ENCODE peak calls at places on chromosome 7, in five cellular contexts. V is NB4, O is Caco-2, M is esophagus squamous epithelium, K is fibroblast of mammary gland. X is an unnamed sample.

GRCh38 chr7:140659727-140660396 is 12.9 kb upstream of the ADCK2 start:
- DNase-seq in M (no peak), K (peak), V (no peak), O (no peak), X (no peak)

GRCh38 chr7:117401293-117402002 is 25.8 kb downstream of the ASZ1 start:
- DNase-seq in V (peak), K (no peak), O (peak), M (no peak), X (no peak)

GRCh38 chr7:111356941-111357340 is 205.4 kb downstream of the IMMP2L start:
- DNase-seq in M (no peak), O (no peak), V (no peak), K (no peak), X (no peak)

GRCh38 chr7:6181136-6181535 is 91.3 kb downstream of the CYTH3 start:
- DNase-seq in V (peak), M (no peak), K (no peak), O (no peak), X (no peak)

GRCh38 chr7:116395125-116395791 is 104.3 kb upstream of the CAV2 start:
- DNase-seq in V (no peak), M (no peak), O (no peak), K (peak), X (no peak)

GRCh38 chr7:151756076-151756731 is 120.7 kb downstream of the PRKAG2 start:
- DNase-seq in V (peak), O (no peak), K (peak), M (no peak), X (peak)

GRCh38 chr7:157870644-157871290 is 534.0 kb downstream of the DNAJB6 start:
- DNase-seq in V (no peak), O (no peak), M (no peak), K (no peak), X (no peak)

GRCh38 chr7:16982640-16983103 is 100.9 kb upstream of the AGR3 start:
- DNase-seq in M (no peak), K (peak), V (peak), O (peak), X (no peak)

GRCh38 chr7:12154119-12154518 is 57.0 kb upstream of the TMEM106B start:
- DNase-seq in K (no peak), V (no peak), M (no peak), O (no peak), X (no peak)

GRCh38 chr7:49774459-49775064 is 1.1 kb downstream of the VWC2 start:
- DNase-seq in K (no peak), V (no peak), O (no peak), M (no peak), X (no peak)

GRCh38 chr7:16847381-16847860 is 34.4 kb downstream of the AGR3 start:
- DNase-seq in M (no peak), O (peak), K (no peak), V (no peak), X (no peak)

GRCh38 chr7:149060161-149060560 is 30.4 kb downstream of the ZNF786 start:
- DNase-seq in V (no peak), M (no peak), O (no peak), K (no peak), X (no peak)

GRCh38 chr7:98163704-98164478 is 47.3 kb upstream of the BHLHA15 start:
- DNase-seq in M (no peak), V (no peak), K (no peak), O (no peak), X (no peak)

GRCh38 chr7:43647314-43647691 is 64.4 kb downstream of the STK17A start:
- DNase-seq in V (no peak), O (no peak), K (peak), M (no peak), X (no peak)

GRCh38 chr7:43646603-43647313 is 63.9 kb downstream of the STK17A start:
- DNase-seq in M (no peak), K (peak), V (no peak), O (no peak), X (no peak)

GRCh38 chr7:43649755-43650274 is 66.9 kb downstream of the STK17A start:
- DNase-seq in V (peak), K (no peak), M (no peak), O (no peak), X (peak)

GRCh38 chr7:43648725-43649406 is 66.0 kb downstream of the STK17A start:
- DNase-seq in K (peak), M (peak), O (no peak), V (peak), X (peak)

GRCh38 chr7:43647772-43648643 is 65.1 kb downstream of the STK17A start:
- DNase-seq in O (no peak), V (peak), M (no peak), K (peak), X (no peak)
- H3K4me3 ChIP-seq in O (no peak), V (no peak), M (no peak), K (peak), X (peak)

DNA sequence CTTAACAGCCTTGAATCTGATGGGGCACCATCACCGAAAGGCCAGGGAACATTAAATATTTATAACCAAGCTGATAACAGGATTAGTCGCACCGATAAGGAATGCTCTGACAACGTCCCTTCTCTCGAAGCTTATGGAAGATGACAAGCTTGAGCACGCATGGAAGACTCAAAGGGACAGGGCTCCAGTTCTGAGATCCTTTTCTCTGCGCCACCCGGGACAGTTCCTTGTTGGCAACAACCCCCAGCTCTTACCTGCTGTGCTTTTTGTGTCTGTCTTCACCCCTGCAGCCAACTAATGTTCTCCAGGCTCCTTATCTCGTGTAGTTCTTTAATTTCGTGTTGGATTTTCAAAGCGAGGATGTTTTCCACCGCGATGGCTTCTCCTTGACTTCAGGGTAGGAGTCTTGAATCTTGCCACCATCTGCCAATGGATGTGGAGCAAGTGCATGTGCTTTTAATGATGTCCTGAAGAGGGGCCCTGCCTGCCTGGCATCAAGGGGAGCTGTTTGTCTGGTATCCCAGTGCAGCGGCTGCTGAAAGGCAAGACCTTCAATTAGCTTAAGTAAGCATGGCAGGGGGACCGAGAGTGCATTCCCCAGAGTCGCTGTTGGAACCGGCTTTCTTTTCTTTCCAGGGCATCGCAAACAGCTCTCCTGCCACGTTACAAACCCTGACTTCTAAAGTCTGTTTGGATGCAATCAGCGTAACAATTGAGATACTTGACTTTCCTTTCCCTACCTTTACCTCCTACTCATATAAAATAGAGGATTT is 394 bp upstream of the FERD3L start:
- DNase-seq in V (no peak), K (no peak), M (no peak), O (no peak), X (no peak)
- H3K4me3 ChIP-seq in V (no peak), K (no peak), M (no peak), O (no peak), X (no peak)

GRCh38 chr7:77426521-77427051 is 10.4 kb upstream of the GSAP start:
- DNase-seq in O (no peak), M (no peak), V (no peak), K (peak), X (no peak)
- H3K4me3 ChIP-seq in O (no peak), M (no peak), V (no peak), K (no peak), X (no peak)

GRCh38 chr7:2687881-2688318 is at the start of gene AMZ1:
- DNase-seq in M (no peak), O (no peak), V (no peak), K (no peak), X (no peak)
- H3K4me3 ChIP-seq in M (no peak), O (no peak), V (no peak), K (no peak), X (no peak)

GRCh38 chr7:100374601-100375000 is 1.3 kb downstream of the PILRA start:
- DNase-seq in V (no peak), O (no peak), K (no peak), M (no peak), X (no peak)
- H3K4me3 ChIP-seq in V (no peak), O (no peak), K (no peak), M (no peak), X (no peak)

DNA sequence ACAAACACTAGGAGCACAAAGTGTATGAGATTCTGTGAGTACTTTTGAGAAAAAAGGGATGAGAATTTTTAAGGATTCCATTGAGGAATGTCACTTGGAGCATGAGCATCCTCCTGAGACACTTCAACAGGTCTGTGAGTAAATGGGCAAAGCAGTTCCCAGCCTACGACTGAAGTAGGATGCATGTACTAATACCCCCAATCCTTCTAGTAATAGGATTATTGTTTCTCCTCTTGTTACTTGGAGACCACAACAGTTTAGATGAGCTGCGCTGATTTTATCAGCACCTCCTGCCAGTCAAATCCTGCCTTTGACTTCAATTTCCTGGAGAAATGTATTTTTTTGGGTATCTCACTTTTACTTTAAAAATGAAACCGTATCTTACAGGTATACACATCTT is 820 bp downstream of the BBS9 start:
- DNase-seq in K (peak), V (no peak), M (no peak), O (no peak), X (no peak)
- H3K4me3 ChIP-seq in K (peak), V (peak), M (peak), O (peak), X (peak)

GRCh38 chr7:4862156-4862555 is 326 bp upstream of the PAPOLB start:
- DNase-seq in M (no peak), V (no peak), K (no peak), O (no peak), X (no peak)
- H3K4me3 ChIP-seq in M (peak), V (no peak), K (peak), O (no peak), X (no peak)

GRCh38 chr7:74190259-74190658 is 16.1 kb downstream of the EIF4H start:
- DNase-seq in M (no peak), K (no peak), O (no peak), V (no peak), X (no peak)

GRCh38 chr7:74185016-74185415 is 10.9 kb downstream of the EIF4H start:
- DNase-seq in K (no peak), M (no peak), O (no peak), V (no peak), X (no peak)

GRCh38 chr7:74191231-74191630 is 17.1 kb downstream of the EIF4H start:
- DNase-seq in M (no peak), V (no peak), O (no peak), K (no peak), X (no peak)

GRCh38 chr7:74185636-74186035 is 11.5 kb downstream of the EIF4H start:
- DNase-seq in O (no peak), K (peak), M (no peak), V (no peak), X (no peak)

GRCh38 chr7:74187915-74188675 is 13.9 kb downstream of the EIF4H start:
- DNase-seq in M (no peak), V (no peak), O (no peak), K (peak), X (no peak)
- H3K4me3 ChIP-seq in M (no peak), V (no peak), O (no peak), K (no peak), X (no peak)

X was measured in effector memory CD4-positive, alpha-beta T cell.